ENCODE peak calls at places on chromosomes 3 and 15, in nine cellular contexts. One of them, this sample, is unnamed.

GRCh38 chr3:48435774-48436476 is 4.0 kb downstream of the CCDC51 start:
- DNase-seq in GM23248: peak; percentile 84
- DNase-seq in keratinocyte: no peak
- DNase-seq in cardiac muscle cell: peak; percentile 88
- DNase-seq in stomach: peak; percentile 91
- DNase-seq in endothelial cell of umbilical vein: peak; percentile 82
- DNase-seq in PC-3: peak; percentile 88
- DNase-seq in colonic mucosa: peak; percentile 92
- DNase-seq in lung: peak; percentile 88
- DNase-seq in this sample: peak; percentile 83

GRCh38 chr3:170220871-170221270 is 1.4 kb upstream of the PRKCI start:
- DNase-seq in GM23248: peak; percentile 39
- DNase-seq in keratinocyte: no peak
- DNase-seq in cardiac muscle cell: no peak
- DNase-seq in stomach: no peak
- DNase-seq in endothelial cell of umbilical vein: no peak
- DNase-seq in PC-3: peak; percentile 71
- DNase-seq in colonic mucosa: no peak
- DNase-seq in lung: no peak
- DNase-seq in this sample: no peak

GRCh38 chr3:13894096-13894811 is 14.4 kb upstream of the WNT7A start:
- DNase-seq in GM23248: no peak
- DNase-seq in keratinocyte: no peak
- DNase-seq in cardiac muscle cell: no peak
- DNase-seq in stomach: no peak
- DNase-seq in endothelial cell of umbilical vein: no peak
- DNase-seq in PC-3: no peak
- DNase-seq in colonic mucosa: no peak
- DNase-seq in lung: no peak
- DNase-seq in this sample: no peak

GRCh38 chr3:32432711-32433530 is 41.3 kb downstream of the CMTM7 start:
- DNase-seq in GM23248: peak; percentile 48
- DNase-seq in keratinocyte: no peak
- DNase-seq in cardiac muscle cell: peak; percentile 67
- DNase-seq in stomach: no peak
- DNase-seq in endothelial cell of umbilical vein: no peak
- DNase-seq in PC-3: no peak
- DNase-seq in colonic mucosa: peak; percentile 14
- DNase-seq in lung: no peak
- DNase-seq in this sample: peak; percentile 45

GRCh38 chr3:24520941-24521305 is 26.3 kb upstream of the THRB start:
- DNase-seq in GM23248: no peak
- DNase-seq in keratinocyte: no peak
- DNase-seq in cardiac muscle cell: no peak
- DNase-seq in stomach: no peak
- DNase-seq in endothelial cell of umbilical vein: peak; percentile 4
- DNase-seq in PC-3: peak; percentile 61
- DNase-seq in colonic mucosa: no peak
- DNase-seq in lung: no peak
- DNase-seq in this sample: no peak

GRCh38 chr15:75455982-75456531 is 4.6 kb upstream of the SIN3A start:
- DNase-seq in GM23248: peak; percentile 77
- DNase-seq in keratinocyte: no peak
- DNase-seq in cardiac muscle cell: peak; percentile 49
- DNase-seq in stomach: peak; percentile 46
- DNase-seq in endothelial cell of umbilical vein: peak; percentile 63
- DNase-seq in PC-3: peak; percentile 51
- DNase-seq in colonic mucosa: peak; percentile 73
- DNase-seq in lung: peak; percentile 56
- DNase-seq in this sample: peak; percentile 52

GRCh38 chr15:85408270-85408746 is 27.9 kb downstream of the AKAP13 start:
- DNase-seq in GM23248: no peak
- DNase-seq in keratinocyte: no peak
- DNase-seq in cardiac muscle cell: no peak
- DNase-seq in stomach: no peak
- DNase-seq in endothelial cell of umbilical vein: no peak
- DNase-seq in PC-3: no peak
- DNase-seq in colonic mucosa: no peak
- DNase-seq in lung: no peak
- DNase-seq in this sample: no peak

GRCh38 chr3:45002139-45002660 is 23.9 kb upstream of the CLEC3B start:
- DNase-seq in GM23248: no peak
- DNase-seq in keratinocyte: no peak
- DNase-seq in cardiac muscle cell: no peak
- DNase-seq in stomach: no peak
- DNase-seq in endothelial cell of umbilical vein: peak; percentile 59
- DNase-seq in PC-3: no peak
- DNase-seq in colonic mucosa: no peak
- DNase-seq in lung: no peak
- DNase-seq in this sample: no peak

GRCh38 chr3:65230251-65231140 is 542.7 kb upstream of the ADAMTS9 start:
- DNase-seq in GM23248: no peak
- DNase-seq in keratinocyte: no peak
- DNase-seq in cardiac muscle cell: no peak
- DNase-seq in stomach: no peak
- DNase-seq in endothelial cell of umbilical vein: no peak
- DNase-seq in PC-3: no peak
- DNase-seq in colonic mucosa: no peak
- DNase-seq in lung: no peak
- DNase-seq in this sample: no peak

GRCh38 chr15:99706557-99707303 is 26.5 kb downstream of the LYSMD4 start:
- DNase-seq in GM23248: peak; percentile 42
- DNase-seq in keratinocyte: no peak
- DNase-seq in cardiac muscle cell: no peak
- DNase-seq in stomach: no peak
- DNase-seq in endothelial cell of umbilical vein: no peak
- DNase-seq in PC-3: no peak
- DNase-seq in colonic mucosa: no peak
- DNase-seq in lung: no peak
- DNase-seq in this sample: no peak

GRCh38 chr3:14879161-14879888 is 60.6 kb downstream of the FGD5 start:
- DNase-seq in GM23248: no peak
- DNase-seq in keratinocyte: no peak
- DNase-seq in cardiac muscle cell: no peak
- DNase-seq in stomach: no peak
- DNase-seq in endothelial cell of umbilical vein: no peak
- DNase-seq in PC-3: peak; percentile 13
- DNase-seq in colonic mucosa: peak; percentile 56
- DNase-seq in lung: no peak
- DNase-seq in this sample: peak; percentile 75

GRCh38 chr15:90994059-90994416 is 297 bp downstream of the PRC1 start:
- DNase-seq in GM23248: peak; percentile 57
- DNase-seq in keratinocyte: no peak
- DNase-seq in cardiac muscle cell: no peak
- DNase-seq in stomach: peak; percentile 26
- DNase-seq in endothelial cell of umbilical vein: no peak
- DNase-seq in PC-3: no peak
- DNase-seq in colonic mucosa: peak; percentile 25
- DNase-seq in lung: no peak
- DNase-seq in this sample: no peak

GRCh38 chr3:23324745-23325144 is 121.6 kb downstream of the UBE2E2 start:
- DNase-seq in GM23248: peak; percentile 58
- DNase-seq in keratinocyte: no peak
- DNase-seq in cardiac muscle cell: peak; percentile 73
- DNase-seq in stomach: no peak
- DNase-seq in endothelial cell of umbilical vein: peak; percentile 77
- DNase-seq in PC-3: peak; percentile 73
- DNase-seq in colonic mucosa: no peak
- DNase-seq in lung: no peak
- DNase-seq in this sample: no peak

GRCh38 chr3:19937459-19938362 is 3.7 kb upstream of the EFHB start:
- DNase-seq in GM23248: no peak
- DNase-seq in keratinocyte: no peak
- DNase-seq in cardiac muscle cell: peak; percentile 57
- DNase-seq in stomach: no peak
- DNase-seq in endothelial cell of umbilical vein: no peak
- DNase-seq in PC-3: peak; percentile 34
- DNase-seq in colonic mucosa: no peak
- DNase-seq in lung: no peak
- DNase-seq in this sample: no peak

GRCh38 chr3:74402821-74403220 is 211.6 kb downstream of the CNTN3 start:
- DNase-seq in GM23248: no peak
- DNase-seq in keratinocyte: no peak
- DNase-seq in cardiac muscle cell: no peak
- DNase-seq in stomach: no peak
- DNase-seq in endothelial cell of umbilical vein: no peak
- DNase-seq in PC-3: no peak
- DNase-seq in colonic mucosa: no peak
- DNase-seq in lung: no peak
- DNase-seq in this sample: no peak

GRCh38 chr3:34212671-34213070 is 414.2 kb downstream of the PDCD6IP start:
- DNase-seq in GM23248: peak; percentile 33
- DNase-seq in keratinocyte: no peak
- DNase-seq in cardiac muscle cell: peak; percentile 36
- DNase-seq in stomach: peak; percentile 71
- DNase-seq in endothelial cell of umbilical vein: peak; percentile 42
- DNase-seq in PC-3: no peak
- DNase-seq in colonic mucosa: no peak
- DNase-seq in lung: peak; percentile 56
- DNase-seq in this sample: no peak

GRCh38 chr3:132659370-132660055 is at the start of gene ACAD11:
- DNase-seq in GM23248: peak; percentile 87
- DNase-seq in keratinocyte: no peak
- DNase-seq in cardiac muscle cell: peak; percentile 75
- DNase-seq in stomach: peak; percentile 64
- DNase-seq in endothelial cell of umbilical vein: peak; percentile 85
- DNase-seq in PC-3: peak; percentile 52
- DNase-seq in colonic mucosa: peak; percentile 85
- DNase-seq in lung: peak; percentile 82
- DNase-seq in this sample: peak; percentile 77
- H3K4me1 ChIP-seq in GM23248: peaks cover 34% of the 10 kb centered on the region
- H3K4me1 ChIP-seq in keratinocyte: peaks cover 14% of the 10 kb centered on the region
- H3K4me1 ChIP-seq in cardiac muscle cell: peaks cover 20% of the 10 kb centered on the region
- H3K4me1 ChIP-seq in stomach: peaks cover 51% of the 10 kb centered on the region
- H3K4me1 ChIP-seq in endothelial cell of umbilical vein: peaks cover 28% of the 10 kb centered on the region
- H3K4me1 ChIP-seq in PC-3: peaks cover 26% of the 10 kb centered on the region
- H3K4me1 ChIP-seq in colonic mucosa: no peaks in the 10 kb centered on the region
- H3K4me1 ChIP-seq in lung: peaks cover 5% of the 10 kb centered on the region
- H3K4me1 ChIP-seq in this sample: peaks cover 7% of the 10 kb centered on the region

GRCh38 chr3:171328419-171329082 is 131.7 kb downstream of the TNIK start:
- DNase-seq in GM23248: peak; percentile 34
- DNase-seq in keratinocyte: no peak
- DNase-seq in cardiac muscle cell: peak; percentile 47
- DNase-seq in stomach: peak; percentile 48
- DNase-seq in endothelial cell of umbilical vein: no peak
- DNase-seq in PC-3: peak; percentile 48
- DNase-seq in colonic mucosa: peak; percentile 69
- DNase-seq in lung: peak; percentile 32
- DNase-seq in this sample: no peak

GRCh38 chr3:171327441-171328174 is 132.6 kb downstream of the TNIK start:
- DNase-seq in GM23248: no peak
- DNase-seq in keratinocyte: no peak
- DNase-seq in cardiac muscle cell: no peak
- DNase-seq in stomach: no peak
- DNase-seq in endothelial cell of umbilical vein: no peak
- DNase-seq in PC-3: peak; percentile 10
- DNase-seq in colonic mucosa: no peak
- DNase-seq in lung: no peak
- DNase-seq in this sample: no peak

GRCh38 chr3:171326717-171327440 is 133.3 kb downstream of the TNIK start:
- DNase-seq in GM23248: no peak
- DNase-seq in keratinocyte: no peak
- DNase-seq in cardiac muscle cell: no peak
- DNase-seq in stomach: no peak
- DNase-seq in endothelial cell of umbilical vein: no peak
- DNase-seq in PC-3: no peak
- DNase-seq in colonic mucosa: no peak
- DNase-seq in lung: no peak
- DNase-seq in this sample: no peak

GRCh38 chr3:171330936-171331335 is 129.3 kb downstream of the TNIK start:
- DNase-seq in GM23248: no peak
- DNase-seq in keratinocyte: no peak
- DNase-seq in cardiac muscle cell: no peak
- DNase-seq in stomach: no peak
- DNase-seq in endothelial cell of umbilical vein: no peak
- DNase-seq in PC-3: no peak
- DNase-seq in colonic mucosa: no peak
- DNase-seq in lung: no peak
- DNase-seq in this sample: no peak

GRCh38 chr3:171329759-171330158 is 130.4 kb downstream of the TNIK start:
- DNase-seq in GM23248: no peak
- DNase-seq in keratinocyte: no peak
- DNase-seq in cardiac muscle cell: no peak
- DNase-seq in stomach: no peak
- DNase-seq in endothelial cell of umbilical vein: no peak
- DNase-seq in PC-3: no peak
- DNase-seq in colonic mucosa: no peak
- DNase-seq in lung: no peak
- DNase-seq in this sample: no peak
- H3K9me3 ChIP-seq in GM23248: no peaks in the 10 kb centered on the region
- H3K9me3 ChIP-seq in keratinocyte: no peaks in the 10 kb centered on the region
- H3K9me3 ChIP-seq in cardiac muscle cell: no peaks in the 10 kb centered on the region
- H3K9me3 ChIP-seq in stomach: no peaks in the 10 kb centered on the region
- H3K9me3 ChIP-seq in endothelial cell of umbilical vein: no peaks in the 10 kb centered on the region
- H3K9me3 ChIP-seq in PC-3: no peaks in the 10 kb centered on the region
- H3K9me3 ChIP-seq in colonic mucosa: no peaks in the 10 kb centered on the region
- H3K9me3 ChIP-seq in lung: no peaks in the 10 kb centered on the region
- H3K9me3 ChIP-seq in this sample: no peaks in the 10 kb centered on the region

GRCh38 chr3:138935505-138935863 is 11.5 kb downstream of the FOXL2 start:
- DNase-seq in GM23248: no peak
- DNase-seq in keratinocyte: no peak
- DNase-seq in cardiac muscle cell: no peak
- DNase-seq in stomach: no peak
- DNase-seq in endothelial cell of umbilical vein: no peak
- DNase-seq in PC-3: peak; percentile 4
- DNase-seq in colonic mucosa: no peak
- DNase-seq in lung: no peak
- DNase-seq in this sample: no peak
- H3K27me3 ChIP-seq in GM23248: peaks cover 35% of the 10 kb centered on the region
- H3K27me3 ChIP-seq in keratinocyte: peaks cover 51% of the 10 kb centered on the region
- H3K27me3 ChIP-seq in cardiac muscle cell: peaks cover 82% of the 10 kb centered on the region
- H3K27me3 ChIP-seq in stomach: peaks cover 68% of the 10 kb centered on the region
- H3K27me3 ChIP-seq in endothelial cell of umbilical vein: peaks cover 48% of the 10 kb centered on the region
- H3K27me3 ChIP-seq in PC-3: no peaks in the 10 kb centered on the region
- H3K27me3 ChIP-seq in colonic mucosa: peaks cover 57% of the 10 kb centered on the region
- H3K27me3 ChIP-seq in lung: peaks cover 4% of the 10 kb centered on the region
- H3K27me3 ChIP-seq in this sample: no peaks in the 10 kb centered on the region

DNA sequence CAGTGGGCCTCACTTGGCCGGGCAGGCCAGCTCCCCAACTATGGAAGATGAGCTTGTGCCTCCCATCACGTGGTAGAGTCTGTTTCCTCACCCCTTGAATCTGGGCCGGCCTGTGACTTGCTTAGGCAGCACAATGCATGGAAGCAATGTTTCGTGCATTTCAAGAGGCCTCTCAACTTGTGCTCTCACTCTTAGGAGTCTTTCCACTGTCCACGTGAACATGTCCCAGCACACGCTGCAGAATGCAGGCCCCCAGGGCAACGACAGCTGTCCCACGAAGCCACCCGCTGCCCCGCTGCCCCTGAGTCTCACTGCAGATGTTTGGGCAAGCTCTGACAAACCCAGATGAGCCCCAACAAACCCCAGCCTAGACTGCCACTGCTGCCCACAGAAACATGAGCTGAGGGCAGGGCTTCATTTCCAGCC is 27.2 kb upstream of the SLC41A3 start:
- DNase-seq in GM23248: no peak
- DNase-seq in keratinocyte: no peak
- DNase-seq in cardiac muscle cell: no peak
- DNase-seq in stomach: peak; percentile 20
- DNase-seq in endothelial cell of umbilical vein: no peak
- DNase-seq in PC-3: no peak
- DNase-seq in colonic mucosa: peak; percentile 5
- DNase-seq in lung: no peak
- DNase-seq in this sample: peak; percentile 38
- H3K4me1 ChIP-seq in GM23248: no peaks in the 10 kb centered on the region
- H3K4me1 ChIP-seq in keratinocyte: no peaks in the 10 kb centered on the region
- H3K4me1 ChIP-seq in cardiac muscle cell: no peaks in the 10 kb centered on the region
- H3K4me1 ChIP-seq in stomach: no peaks in the 10 kb centered on the region
- H3K4me1 ChIP-seq in endothelial cell of umbilical vein: no peaks in the 10 kb centered on the region
- H3K4me1 ChIP-seq in PC-3: no peaks in the 10 kb centered on the region
- H3K4me1 ChIP-seq in colonic mucosa: no peaks in the 10 kb centered on the region
- H3K4me1 ChIP-seq in lung: no peaks in the 10 kb centered on the region
- H3K4me1 ChIP-seq in this sample: no peaks in the 10 kb centered on the region

GRCh38 chr3:98361289-98361688 is 7.6 kb downstream of the OR5K4 start:
- DNase-seq in GM23248: no peak
- DNase-seq in keratinocyte: no peak
- DNase-seq in cardiac muscle cell: no peak
- DNase-seq in stomach: no peak
- DNase-seq in endothelial cell of umbilical vein: no peak
- DNase-seq in PC-3: no peak
- DNase-seq in colonic mucosa: no peak
- DNase-seq in lung: no peak
- DNase-seq in this sample: no peak
- H3K9me3 ChIP-seq in GM23248: no peaks in the 10 kb centered on the region
- H3K9me3 ChIP-seq in keratinocyte: no peaks in the 10 kb centered on the region
- H3K9me3 ChIP-seq in cardiac muscle cell: no peaks in the 10 kb centered on the region
- H3K9me3 ChIP-seq in stomach: peaks cover 19% of the 10 kb centered on the region
- H3K9me3 ChIP-seq in endothelial cell of umbilical vein: no peaks in the 10 kb centered on the region
- H3K9me3 ChIP-seq in PC-3: no peaks in the 10 kb centered on the region
- H3K9me3 ChIP-seq in colonic mucosa: no peaks in the 10 kb centered on the region
- H3K9me3 ChIP-seq in lung: no peaks in the 10 kb centered on the region
- H3K9me3 ChIP-seq in this sample: no peaks in the 10 kb centered on the region

This sample was measured in Peyer's patch.